ENCODE peak calls at places on chromosomes 2 and 18, in eight cellular contexts. One of them, this sample, is unnamed.

GRCh38 chr18:79687806-79688205 is 8.2 kb downstream of the CTDP1 start:
- DNase-seq in fibroblast of mammary gland: peak
- DNase-seq in GM12865: no peak
- DNase-seq in hepatocyte: no peak
- DNase-seq in OCI-LY7: no peak
- DNase-seq in WERI-Rb-1: no peak
- DNase-seq in heart right ventricle: no peak
- DNase-seq in cardiac muscle cell: peak
- DNase-seq in this sample: peak

GRCh38 chr2:64939332-64939917 is 49.8 kb upstream of the SLC1A4 start:
- DNase-seq in fibroblast of mammary gland: no peak
- DNase-seq in heart right ventricle: no peak
- DNase-seq in GM12865: peak
- DNase-seq in hepatocyte: no peak
- DNase-seq in cardiac muscle cell: no peak
- DNase-seq in WERI-Rb-1: no peak
- DNase-seq in OCI-LY7: peak
- DNase-seq in this sample: no peak

GRCh38 chr2:46679761-46680160 is 200.4 kb downstream of the TMEM247 start:
- DNase-seq in heart right ventricle: no peak
- DNase-seq in WERI-Rb-1: no peak
- DNase-seq in hepatocyte: no peak
- DNase-seq in GM12865: no peak
- DNase-seq in fibroblast of mammary gland: no peak
- DNase-seq in OCI-LY7: no peak
- DNase-seq in cardiac muscle cell: peak
- DNase-seq in this sample: peak

GRCh38 chr2:102002229-102002628 is 10.5 kb downstream of the IL1R2 start:
- DNase-seq in OCI-LY7: no peak
- DNase-seq in hepatocyte: no peak
- DNase-seq in fibroblast of mammary gland: no peak
- DNase-seq in heart right ventricle: no peak
- DNase-seq in WERI-Rb-1: no peak
- DNase-seq in cardiac muscle cell: no peak
- DNase-seq in GM12865: no peak
- DNase-seq in this sample: no peak

GRCh38 chr2:219178377-219179175 is 501 bp downstream of the RETREG2 start:
- DNase-seq in cardiac muscle cell: peak
- DNase-seq in WERI-Rb-1: peak
- DNase-seq in GM12865: peak
- DNase-seq in heart right ventricle: peak
- DNase-seq in OCI-LY7: peak
- DNase-seq in fibroblast of mammary gland: no peak
- DNase-seq in hepatocyte: peak
- DNase-seq in this sample: peak

GRCh38 chr2:62423235-62423634 is 82.8 kb downstream of the TMEM17 start:
- DNase-seq in hepatocyte: no peak
- DNase-seq in GM12865: no peak
- DNase-seq in cardiac muscle cell: peak
- DNase-seq in OCI-LY7: no peak
- DNase-seq in heart right ventricle: no peak
- DNase-seq in fibroblast of mammary gland: peak
- DNase-seq in WERI-Rb-1: no peak
- DNase-seq in this sample: no peak

GRCh38 chr2:37809931-37810570 is 115.0 kb upstream of the RMDN2 start:
- DNase-seq in fibroblast of mammary gland: no peak
- DNase-seq in WERI-Rb-1: no peak
- DNase-seq in cardiac muscle cell: no peak
- DNase-seq in heart right ventricle: no peak
- DNase-seq in hepatocyte: no peak
- DNase-seq in GM12865: no peak
- DNase-seq in OCI-LY7: no peak
- DNase-seq in this sample: peak

GRCh38 chr2:70686577-70687460 is 81.2 kb downstream of the ADD2 start:
- DNase-seq in OCI-LY7: peak
- DNase-seq in heart right ventricle: peak
- DNase-seq in GM12865: peak
- DNase-seq in WERI-Rb-1: peak
- DNase-seq in cardiac muscle cell: peak
- DNase-seq in hepatocyte: peak
- DNase-seq in fibroblast of mammary gland: peak
- DNase-seq in this sample: peak

GRCh38 chr2:162050513-162050961 is 23.5 kb downstream of the DPP4 start:
- DNase-seq in cardiac muscle cell: no peak
- DNase-seq in OCI-LY7: no peak
- DNase-seq in GM12865: no peak
- DNase-seq in heart right ventricle: no peak
- DNase-seq in WERI-Rb-1: no peak
- DNase-seq in fibroblast of mammary gland: no peak
- DNase-seq in hepatocyte: no peak
- DNase-seq in this sample: no peak

GRCh38 chr2:237383991-237384671 is 29.8 kb downstream of the COL6A3 start:
- DNase-seq in cardiac muscle cell: peak
- DNase-seq in OCI-LY7: no peak
- DNase-seq in WERI-Rb-1: no peak
- DNase-seq in hepatocyte: peak
- DNase-seq in fibroblast of mammary gland: peak
- DNase-seq in GM12865: no peak
- DNase-seq in heart right ventricle: no peak
- DNase-seq in this sample: peak

GRCh38 chr2:216081487-216082387 is at the start of the genes PECR and TMEM169:
- DNase-seq in OCI-LY7: peak
- DNase-seq in WERI-Rb-1: peak
- DNase-seq in cardiac muscle cell: peak
- DNase-seq in hepatocyte: peak
- DNase-seq in GM12865: peak
- DNase-seq in heart right ventricle: peak
- DNase-seq in fibroblast of mammary gland: peak
- DNase-seq in this sample: peak

GRCh38 chr18:58051765-58052460 is 7.9 kb downstream of the NEDD4L start:
- DNase-seq in fibroblast of mammary gland: peak
- DNase-seq in OCI-LY7: no peak
- DNase-seq in WERI-Rb-1: no peak
- DNase-seq in cardiac muscle cell: peak
- DNase-seq in GM12865: peak
- DNase-seq in hepatocyte: no peak
- DNase-seq in heart right ventricle: no peak
- DNase-seq in this sample: peak

GRCh38 chr2:241769819-241770184 is 6.8 kb upstream of the GAL3ST2 start:
- DNase-seq in hepatocyte: no peak
- DNase-seq in OCI-LY7: no peak
- DNase-seq in cardiac muscle cell: no peak
- DNase-seq in heart right ventricle: no peak
- DNase-seq in WERI-Rb-1: no peak
- DNase-seq in GM12865: no peak
- DNase-seq in fibroblast of mammary gland: no peak
- DNase-seq in this sample: no peak

DNA sequence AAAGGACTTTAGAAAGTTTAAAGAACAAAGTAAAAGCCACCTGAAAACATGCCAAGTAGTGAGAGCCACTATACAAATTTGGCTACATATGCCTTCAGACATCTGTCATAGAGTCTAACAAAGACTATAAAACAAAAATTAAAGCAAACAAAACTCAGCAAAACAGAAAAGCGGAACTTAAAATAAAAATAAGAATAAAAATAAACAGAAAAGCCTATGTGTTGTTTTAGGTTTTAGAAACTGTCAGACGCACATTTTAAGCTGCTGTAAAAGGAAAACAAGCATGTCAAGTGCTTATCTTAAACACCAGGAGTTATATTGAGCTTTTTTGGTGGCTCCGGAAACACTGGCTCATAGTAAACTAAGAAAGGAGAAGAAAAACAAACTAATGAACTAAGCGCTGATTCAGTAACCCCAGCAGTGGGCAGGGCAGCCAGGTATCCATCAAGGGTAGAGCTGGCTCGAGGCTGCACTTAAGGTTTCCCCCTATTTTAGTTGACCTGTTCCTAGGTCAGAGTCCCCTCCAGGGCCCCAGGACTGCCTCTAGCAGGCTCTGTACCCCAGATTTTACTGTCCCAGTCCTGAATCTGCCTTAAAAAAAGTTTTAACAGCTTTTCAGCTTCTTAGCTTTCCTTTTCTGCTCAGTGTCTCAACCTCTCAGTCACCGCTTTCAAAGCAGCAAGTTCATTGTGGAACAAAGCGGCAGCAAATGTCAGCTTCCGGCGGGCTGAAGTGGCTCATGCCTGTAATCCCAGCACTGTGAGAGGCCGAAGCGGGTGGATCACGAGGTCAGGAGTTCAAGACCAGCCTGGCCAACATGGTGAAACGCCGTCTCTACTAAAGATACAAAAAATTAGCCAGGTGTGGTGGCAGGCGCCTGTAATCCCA is 15.3 kb upstream of the RMC1 start:
- DNase-seq in fibroblast of mammary gland: no peak
- DNase-seq in WERI-Rb-1: no peak
- DNase-seq in GM12865: peak
- DNase-seq in hepatocyte: peak
- DNase-seq in OCI-LY7: peak
- DNase-seq in cardiac muscle cell: peak
- DNase-seq in heart right ventricle: no peak
- DNase-seq in this sample: peak
- H3K4me3 ChIP-seq in fibroblast of mammary gland: no peak
- H3K4me3 ChIP-seq in WERI-Rb-1: no peak
- H3K4me3 ChIP-seq in GM12865: peak
- H3K4me3 ChIP-seq in hepatocyte: no peak
- H3K4me3 ChIP-seq in OCI-LY7: peak
- H3K4me3 ChIP-seq in cardiac muscle cell: no peak
- H3K4me3 ChIP-seq in heart right ventricle: no peak
- H3K4me3 ChIP-seq in this sample: peak

GRCh38 chr2:152648336-152648735 is 68.9 kb downstream of the PRPF40A start:
- DNase-seq in fibroblast of mammary gland: peak
- DNase-seq in hepatocyte: no peak
- DNase-seq in heart right ventricle: no peak
- DNase-seq in GM12865: no peak
- DNase-seq in WERI-Rb-1: no peak
- DNase-seq in OCI-LY7: no peak
- DNase-seq in cardiac muscle cell: peak
- DNase-seq in this sample: peak
- TF ChIP-seq CTCF in fibroblast of mammary gland: peak
- TF ChIP-seq CTCF in hepatocyte: peak
- TF ChIP-seq CTCF in heart right ventricle: no peak
- TF ChIP-seq CTCF in GM12865: no peak
- TF ChIP-seq CTCF in WERI-Rb-1: no peak
- TF ChIP-seq CTCF in OCI-LY7: peak
- TF ChIP-seq CTCF in cardiac muscle cell: peak
- TF ChIP-seq CTCF in this sample: peak

DNA sequence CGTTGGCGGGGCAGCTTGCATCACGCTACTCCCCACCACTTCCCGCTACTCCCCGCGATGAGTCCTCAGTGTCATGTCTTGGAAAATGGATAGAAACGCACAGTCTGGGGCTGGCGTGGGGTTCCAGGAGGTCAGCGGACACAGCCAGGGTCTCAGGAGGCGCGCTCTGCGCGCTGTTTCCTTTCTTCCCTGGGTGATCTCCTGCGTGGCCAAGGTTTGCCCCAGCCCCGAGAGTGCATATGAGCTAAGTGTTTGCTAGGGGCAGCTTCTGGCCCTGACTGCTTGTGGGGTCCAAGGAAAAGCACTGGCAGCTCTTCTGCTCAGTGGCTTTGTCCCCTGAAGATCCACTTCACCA is 2.7 kb upstream of the HS6ST1 start:
- DNase-seq in cardiac muscle cell: no peak
- DNase-seq in heart right ventricle: no peak
- DNase-seq in WERI-Rb-1: no peak
- DNase-seq in GM12865: no peak
- DNase-seq in fibroblast of mammary gland: no peak
- DNase-seq in hepatocyte: no peak
- DNase-seq in OCI-LY7: no peak
- DNase-seq in this sample: no peak
- H3K4me3 ChIP-seq in cardiac muscle cell: no peak
- H3K4me3 ChIP-seq in heart right ventricle: no peak
- H3K4me3 ChIP-seq in WERI-Rb-1: no peak
- H3K4me3 ChIP-seq in GM12865: no peak
- H3K4me3 ChIP-seq in fibroblast of mammary gland: no peak
- H3K4me3 ChIP-seq in hepatocyte: no peak
- H3K4me3 ChIP-seq in OCI-LY7: no peak
- H3K4me3 ChIP-seq in this sample: no peak

GRCh38 chr2:127196998-127197397 is 23.1 kb downstream of the CYP27C1 start:
- DNase-seq in hepatocyte: no peak
- DNase-seq in GM12865: peak
- DNase-seq in cardiac muscle cell: no peak
- DNase-seq in WERI-Rb-1: no peak
- DNase-seq in fibroblast of mammary gland: no peak
- DNase-seq in heart right ventricle: no peak
- DNase-seq in OCI-LY7: peak
- DNase-seq in this sample: no peak

GRCh38 chr2:127196549-127196948 is 23.6 kb downstream of the CYP27C1 start:
- DNase-seq in hepatocyte: no peak
- DNase-seq in fibroblast of mammary gland: no peak
- DNase-seq in GM12865: no peak
- DNase-seq in WERI-Rb-1: no peak
- DNase-seq in OCI-LY7: no peak
- DNase-seq in heart right ventricle: no peak
- DNase-seq in cardiac muscle cell: no peak
- DNase-seq in this sample: no peak

GRCh38 chr2:127199223-127199622 is 20.9 kb downstream of the CYP27C1 start:
- DNase-seq in OCI-LY7: no peak
- DNase-seq in heart right ventricle: no peak
- DNase-seq in GM12865: no peak
- DNase-seq in cardiac muscle cell: no peak
- DNase-seq in fibroblast of mammary gland: no peak
- DNase-seq in WERI-Rb-1: no peak
- DNase-seq in hepatocyte: no peak
- DNase-seq in this sample: no peak

GRCh38 chr2:127195140-127196074 is 24.7 kb downstream of the CYP27C1 start:
- DNase-seq in heart right ventricle: no peak
- DNase-seq in WERI-Rb-1: no peak
- DNase-seq in cardiac muscle cell: no peak
- DNase-seq in hepatocyte: no peak
- DNase-seq in OCI-LY7: no peak
- DNase-seq in GM12865: no peak
- DNase-seq in fibroblast of mammary gland: no peak
- DNase-seq in this sample: no peak

DNA sequence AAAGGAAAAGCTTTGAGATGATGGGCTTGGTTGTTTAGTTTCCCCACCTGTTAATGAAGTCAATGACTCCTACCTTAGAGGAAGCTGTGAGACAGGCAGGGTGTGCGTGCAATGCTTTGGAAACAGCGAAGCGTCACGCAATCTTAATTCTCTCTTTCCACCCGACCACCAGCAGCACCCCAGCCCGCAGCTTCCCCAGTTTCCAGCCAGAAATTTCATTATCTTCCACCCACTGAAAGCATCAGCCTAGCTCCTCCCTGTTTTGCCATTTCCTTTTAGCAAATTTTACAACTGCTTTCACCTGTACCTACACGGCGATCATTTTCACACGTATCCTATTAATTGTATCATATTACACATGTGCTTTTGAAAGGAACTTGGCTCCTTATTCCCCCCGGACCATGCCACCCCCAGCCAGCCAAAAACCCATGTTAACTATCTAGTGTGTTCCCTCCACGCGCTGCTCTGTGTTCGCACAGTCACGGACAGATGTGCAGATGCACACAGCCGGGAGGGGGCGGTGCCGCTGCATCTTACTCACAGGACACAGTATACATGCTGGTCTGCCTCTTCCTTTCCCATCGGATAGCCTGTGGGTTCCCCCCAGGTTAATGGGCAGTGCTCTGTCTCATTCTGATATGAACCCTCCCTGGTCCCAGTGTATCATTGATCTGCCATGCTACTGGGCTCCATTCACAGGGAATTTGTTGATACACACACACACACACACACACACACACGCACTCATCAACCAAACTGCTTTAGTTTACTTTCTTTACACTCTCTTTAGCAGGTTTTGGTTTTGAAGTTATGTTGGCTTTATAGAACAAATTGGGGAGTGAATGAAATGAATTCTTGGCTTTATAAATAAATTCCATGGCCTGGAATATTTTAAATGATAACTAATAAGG is 22.4 kb downstream of the CYP27C1 start:
- DNase-seq in heart right ventricle: peak
- DNase-seq in GM12865: peak
- DNase-seq in cardiac muscle cell: peak
- DNase-seq in hepatocyte: peak
- DNase-seq in WERI-Rb-1: peak
- DNase-seq in OCI-LY7: peak
- DNase-seq in fibroblast of mammary gland: peak
- DNase-seq in this sample: peak
- TF ChIP-seq CTCF in heart right ventricle: no peak
- TF ChIP-seq CTCF in GM12865: peak
- TF ChIP-seq CTCF in cardiac muscle cell: peak
- TF ChIP-seq CTCF in hepatocyte: peak
- TF ChIP-seq CTCF in WERI-Rb-1: peak
- TF ChIP-seq CTCF in OCI-LY7: peak
- TF ChIP-seq CTCF in fibroblast of mammary gland: peak
- TF ChIP-seq CTCF in this sample: peak